ENCODE peak calls at places on chromosomes 11 and 22, in nine cellular contexts. B is fibroblast of lung, X is uterus, L is esophagus muscularis mucosa, U is esophagus squamous epithelium, T is coronary artery, Y is lung, P is neural progenitor cell, O is kidney epithelial cell. Z is an unnamed sample.

GRCh38 chr11:11703885-11704284 is 82.1 kb upstream of the GALNT18 start:
- DNase-seq in L (no peak), U (no peak), P (no peak), T (no peak), Y (no peak), X (no peak), B (no peak), O (no peak), Z (no peak)

GRCh38 chr22:46907578-46908215 is 145.2 kb downstream of the TBC1D22A start:
- DNase-seq in U (no peak), O (no peak), X (no peak), B (no peak), L (no peak), T (no peak), Y (no peak), P (no peak), Z (peak)

GRCh38 chr11:64593156-64594105 is 2.4 kb downstream of the SLC22A12 start:
- DNase-seq in T (no peak), X (no peak), B (no peak), P (no peak), U (no peak), O (no peak), Y (no peak), L (no peak), Z (no peak)

GRCh38 chr11:63920870-63921417 is 4.0 kb upstream of the RCOR2 start:
- DNase-seq in X (no peak), O (no peak), T (no peak), U (no peak), P (peak), L (no peak), B (no peak), Y (no peak), Z (no peak)

GRCh38 chr11:13891911-13892310 is 70.6 kb upstream of the SPON1 start:
- DNase-seq in Y (no peak), O (no peak), P (no peak), B (no peak), X (no peak), L (no peak), U (no peak), T (no peak), Z (no peak)

GRCh38 chr11:12829131-12829530 is 154.9 kb downstream of the TEAD1 start:
- DNase-seq in T (no peak), L (no peak), X (no peak), O (no peak), Y (no peak), U (no peak), P (no peak), B (no peak), Z (no peak)

GRCh38 chr11:2794947-2795346 is 90.6 kb downstream of the CDKN1C start:
- DNase-seq in L (no peak), U (no peak), B (no peak), O (no peak), X (peak), Y (no peak), T (no peak), P (no peak), Z (no peak)

GRCh38 chr22:49592780-49593501 is 234.7 kb downstream of the BRD1 start:
- DNase-seq in L (no peak), X (no peak), T (no peak), O (no peak), U (no peak), Y (no peak), B (no peak), P (no peak), Z (no peak)

GRCh38 chr22:22833059-22833458 is 54.6 kb upstream of the IGLL5 start:
- DNase-seq in U (no peak), O (no peak), T (no peak), B (no peak), L (no peak), P (no peak), X (no peak), Y (no peak), Z (no peak)

GRCh38 chr11:71964641-71965040 is 34.1 kb upstream of the IL18BP start:
- DNase-seq in P (no peak), B (no peak), T (no peak), X (no peak), Y (no peak), O (peak), U (no peak), L (no peak), Z (no peak)

GRCh38 chr11:8426076-8426475 is 162.4 kb upstream of the LMO1 start:
- DNase-seq in T (no peak), P (no peak), B (no peak), X (no peak), L (no peak), U (no peak), O (no peak), Y (no peak), Z (no peak)

GRCh38 chr11:134560066-134560465 is 148.0 kb upstream of the B3GAT1 start:
- DNase-seq in T (peak), O (no peak), X (no peak), B (no peak), L (peak), P (no peak), Y (peak), U (no peak), Z (no peak)

GRCh38 chr22:30488121-30488520 is 16.3 kb upstream of the SEC14L3 start:
- DNase-seq in L (no peak), T (no peak), X (no peak), Y (no peak), B (no peak), P (no peak), O (no peak), U (no peak), Z (no peak)

GRCh38 chr22:42296381-42296853 is 26.0 kb upstream of the TCF20 start:
- DNase-seq in T (no peak), U (no peak), Y (no peak), L (no peak), O (no peak), B (no peak), P (no peak), X (no peak), Z (no peak)

GRCh38 chr11:60923800-60924109 is 505 bp upstream of the TMEM132A start:
- DNase-seq in B (no peak), U (no peak), X (no peak), P (no peak), L (no peak), Y (no peak), T (no peak), O (no peak), Z (no peak)

GRCh38 chr22:40044870-40045834 is 50.4 kb downstream of the FAM83F start:
- DNase-seq in B (peak), U (no peak), L (no peak), T (peak), P (peak), O (no peak), X (peak), Y (peak), Z (no peak)

GRCh38 chr11:44816761-44817160 is 90.0 kb downstream of the TSPAN18 start:
- DNase-seq in X (no peak), U (no peak), P (no peak), T (no peak), B (no peak), L (no peak), Y (no peak), O (no peak), Z (no peak)

GRCh38 chr11:20250644-20251247 is 90.5 kb upstream of the DBX1 start:
- DNase-seq in U (no peak), T (no peak), L (no peak), B (no peak), Y (no peak), P (no peak), O (no peak), X (peak), Z (no peak)

GRCh38 chr11:27858901-27859300 is 158.6 kb upstream of the BDNF start:
- DNase-seq in L (no peak), Y (no peak), X (no peak), O (no peak), T (no peak), U (no peak), P (no peak), B (no peak), Z (no peak)

GRCh38 chr22:19597399-19597735 is 73.2 kb upstream of the CLDN5 start:
- DNase-seq in O (no peak), U (no peak), L (no peak), Y (no peak), B (no peak), X (no peak), T (no peak), P (no peak), Z (no peak)

GRCh38 chr11:78860720-78861422 is 286.2 kb upstream of the NARS2 start:
- DNase-seq in L (no peak), Y (no peak), T (no peak), B (peak), X (no peak), P (peak), U (no peak), O (no peak), Z (no peak)

GRCh38 chr22:35620624-35621245 is 3.6 kb upstream of the MB start:
- DNase-seq in U (no peak), L (no peak), P (peak), B (no peak), T (no peak), O (no peak), Y (no peak), X (peak), Z (no peak)

GRCh38 chr11:101487775-101488174 is 96.0 kb downstream of the TRPC6 start:
- DNase-seq in T (no peak), Y (no peak), L (no peak), O (no peak), U (no peak), X (no peak), P (no peak), B (peak), Z (no peak)

GRCh38 chr22:50530857-50531545 is 1.2 kb upstream of the TYMP start:
- DNase-seq in T (no peak), X (peak), L (no peak), U (peak), B (peak), O (no peak), P (peak), Y (peak), Z (peak)

GRCh38 chr11:75592699-75593098 is 30.6 kb downstream of the SERPINH1 start:
- DNase-seq in X (no peak), B (no peak), O (no peak), Y (no peak), P (no peak), T (no peak), L (no peak), U (no peak), Z (no peak)

GRCh38 chr22:43917523-43917922 is 6.1 kb upstream of the PNPLA3 start:
- DNase-seq in T (no peak), X (no peak), Y (no peak), B (peak), O (no peak), P (no peak), U (no peak), L (no peak), Z (no peak)

GRCh38 chr22:29635734-29636357 is 32.4 kb downstream of the NF2 start:
- DNase-seq in B (peak), O (peak), U (no peak), T (no peak), L (no peak), P (peak), Y (no peak), X (no peak), Z (no peak)

GRCh38 chr11:118921121-118921928 is 4.4 kb downstream of the BCL9L start:
- DNase-seq in L (peak), Y (peak), P (peak), B (peak), X (peak), O (no peak), T (peak), U (no peak), Z (peak)

GRCh38 chr11:41836426-41836825 is 377.0 kb upstream of the LRRC4C start:
- DNase-seq in O (no peak), X (no peak), B (no peak), Y (no peak), T (no peak), P (no peak), U (no peak), L (no peak), Z (no peak)

GRCh38 chr11:134738581-134738980 is 326.5 kb upstream of the B3GAT1 start:
- DNase-seq in U (no peak), X (no peak), Y (no peak), T (no peak), B (no peak), P (no peak), O (no peak), L (no peak), Z (no peak)

GRCh38 chr11:76209956-76210885 is 3.9 kb upstream of the WNT11 start:
- DNase-seq in O (no peak), B (peak), L (no peak), Y (no peak), U (no peak), X (peak), P (peak), T (no peak), Z (peak)

GRCh38 chr22:22743128-22743760 is 98.8 kb downstream of the GGTLC2 start:
- DNase-seq in O (no peak), L (peak), P (no peak), U (no peak), Y (no peak), B (no peak), T (no peak), X (no peak), Z (no peak)

GRCh38 chr11:3840870-3841425 is at the start of gene RHOG:
- DNase-seq in O (peak), L (peak), Y (peak), T (peak), P (no peak), B (peak), X (peak), U (peak), Z (peak)

GRCh38 chr11:115168686-115169085 is 335.5 kb downstream of the CADM1 start:
- DNase-seq in O (no peak), U (no peak), L (no peak), P (no peak), B (no peak), T (no peak), X (no peak), Y (no peak), Z (peak)

GRCh38 chr11:69354545-69354897 is 60.6 kb downstream of the MYEOV start:
- DNase-seq in L (no peak), B (no peak), X (no peak), U (no peak), Y (no peak), P (no peak), T (no peak), O (no peak), Z (no peak)

GRCh38 chr22:50439314-50440250 is 35.3 kb downstream of the SBF1 start:
- DNase-seq in T (no peak), P (no peak), L (no peak), U (no peak), B (no peak), Y (no peak), O (no peak), X (no peak), Z (no peak)

DNA sequence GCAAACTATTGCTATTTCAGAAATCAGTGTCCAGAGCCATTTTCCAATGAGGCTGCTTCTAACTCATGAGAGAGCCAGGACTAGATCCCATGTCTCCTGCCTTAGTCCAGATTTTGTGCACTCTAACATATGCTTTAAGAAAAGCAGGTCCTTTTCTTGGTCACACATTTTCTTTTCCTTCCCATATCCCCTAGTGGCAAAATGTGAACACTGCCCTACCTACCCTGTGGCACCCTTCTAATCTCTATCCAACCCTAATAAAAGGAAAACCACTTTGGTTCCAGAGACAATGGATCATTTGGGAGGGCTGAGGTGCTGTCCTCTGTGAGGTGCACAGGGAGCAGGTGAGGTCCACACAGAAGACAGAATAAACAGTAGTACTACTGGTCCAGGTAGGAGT is 72.0 kb upstream of the DDI1 start:
- DNase-seq in Y (no peak), B (no peak), O (no peak), X (no peak), P (no peak), L (no peak), T (no peak), U (no peak), Z (no peak)
- TF ChIP-seq CTCF in Y (no peak), B (no peak), O (no peak), X (no peak), P (peak), L (no peak), T (no peak), U (no peak), Z (no peak)

GRCh38 chr22:45638197-45638596 is 33.4 kb upstream of the ATXN10 start:
- DNase-seq in O (no peak), L (no peak), B (no peak), X (no peak), Y (no peak), P (no peak), U (no peak), T (no peak), Z (no peak)
- H3K4me3 ChIP-seq in O (no peak), L (no peak), B (no peak), X (no peak), Y (no peak), P (no peak), U (no peak), T (no peak), Z (no peak)

DNA sequence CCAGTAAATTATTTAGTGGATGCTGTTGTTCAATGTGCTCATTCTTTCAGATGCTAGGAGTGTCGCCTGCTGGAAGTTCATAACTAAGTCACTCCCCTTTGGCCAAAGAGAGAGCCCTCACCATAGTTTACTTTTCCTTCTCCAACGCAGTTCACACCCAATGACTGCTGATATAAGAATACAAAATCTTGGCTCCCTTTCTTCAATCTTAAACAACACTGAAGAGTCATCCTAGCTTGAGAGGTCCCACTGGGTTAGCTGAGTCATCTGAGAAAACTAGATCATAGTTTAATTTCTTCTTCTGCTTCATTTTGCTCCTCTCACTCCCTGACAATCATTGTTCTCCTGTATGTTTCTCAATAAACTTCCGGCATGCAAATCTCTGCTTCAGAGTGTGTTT is 5.4 kb upstream of the OR52L1 start:
- DNase-seq in U (no peak), B (no peak), O (no peak), P (no peak), Y (no peak), X (no peak), T (no peak), L (no peak), Z (no peak)
- TF ChIP-seq CTCF in U (no peak), B (no peak), O (no peak), P (no peak), Y (no peak), X (no peak), T (no peak), L (no peak), Z (no peak)

GRCh38 chr11:112962854-112963367 is 1.7 kb downstream of the NCAM1 start:
- DNase-seq in L (no peak), U (no peak), P (peak), Y (no peak), O (no peak), T (no peak), X (peak), B (peak), Z (no peak)
- H3K4me3 ChIP-seq in L (peak), U (peak), P (peak), Y (no peak), O (peak), T (peak), X (peak), B (peak), Z (no peak)

GRCh38 chr22:45548991-45549736 is 46.5 kb downstream of the FBLN1 start:
- DNase-seq in Y (no peak), U (no peak), T (no peak), X (peak), O (no peak), L (peak), B (peak), P (peak), Z (peak)
- TF ChIP-seq CTCF in Y (no peak), U (peak), T (no peak), X (peak), O (no peak), L (peak), B (peak), P (peak), Z (no peak)

GRCh38 chr11:66314561-66315497 is 2.0 kb downstream of the CD248 start:
- DNase-seq in O (no peak), P (no peak), Y (no peak), T (no peak), B (no peak), X (no peak), L (no peak), U (no peak), Z (no peak)
- H3K4me3 ChIP-seq in O (no peak), P (no peak), Y (no peak), T (peak), B (peak), X (peak), L (peak), U (no peak), Z (no peak)